ENCODE peak calls at places on chromosomes 6 and 20, in six cellular contexts. C, P, J, N, E and S are unnamed samples.

GRCh38 chr6:19837511-19838441 is 606 bp downstream of the ID4 start:
- DNase-seq in J (no peak), E (peak; percentile 35), P (peak; percentile 41), C (peak; percentile 47), N (no peak), S (peak; percentile 75)

GRCh38 chr6:27545271-27546046 is 72.6 kb upstream of the ZNF184 start:
- DNase-seq in N (peak; percentile 84), C (no peak), E (peak; percentile 46), J (peak; percentile 17), P (peak; percentile 62), S (no peak)

GRCh38 chr6:96923871-96924493 is 546 bp upstream of the KLHL32 start:
- DNase-seq in P (no peak), J (no peak), C (no peak), N (no peak), E (no peak), S (peak; percentile 88)

GRCh38 chr20:38883081-38883980 is 42.9 kb upstream of the FAM83D start:
- DNase-seq in E (no peak), P (no peak), C (no peak), J (no peak), N (no peak), S (peak; percentile 89)

GRCh38 chr6:38161754-38162492 is 342.4 kb downstream of the ZFAND3 start:
- DNase-seq in N (no peak), J (no peak), P (no peak), E (no peak), C (no peak), S (no peak)

GRCh38 chr20:4811661-4812181 is 90.0 kb downstream of the PRND start:
- DNase-seq in N (no peak), E (no peak), J (no peak), C (peak; percentile 19), P (no peak), S (no peak)

GRCh38 chr6:14475306-14475705 is 357.7 kb downstream of the CD83 start:
- DNase-seq in E (no peak), N (no peak), C (no peak), J (no peak), P (no peak), S (no peak)

GRCh38 chr20:56928007-56928406 is 298.9 kb downstream of the TFAP2C start:
- DNase-seq in J (no peak), P (no peak), C (no peak), E (no peak), N (no peak), S (no peak)

GRCh38 chr6:23522751-23523527 is 603.1 kb upstream of the NRSN1 start:
- DNase-seq in P (no peak), J (no peak), N (peak; percentile 34), C (no peak), E (no peak), S (peak; percentile 45)

GRCh38 chr6:39021779-39022178 is 26.8 kb upstream of the GLP1R start:
- DNase-seq in C (no peak), E (no peak), N (no peak), P (no peak), J (no peak), S (no peak)